ENCODE peak calls at places on chromosomes 3 and 15, in nine cellular contexts. Z, H, X, F, E, U, S, J and Y are unnamed samples.

GRCh38 chr15:67805871-67806538 is 19.3 kb upstream of the SKOR1 start:
- DNase-seq in X (no peak), H (no peak), Z (no peak), U (no peak), J (no peak), S (no peak), F (no peak), E (no peak), Y (no peak)

GRCh38 chr15:52528465-52529288 is at the start of gene MYO5A:
- DNase-seq in S (peak; percentile 63), E (peak; percentile 93), F (peak; percentile 84), U (peak; percentile 65), X (peak; percentile 78), H (peak; percentile 63), Z (peak; percentile 40), J (peak; percentile 71), Y (peak; percentile 74)

GRCh38 chr15:101028772-101029438 is 109.7 kb downstream of the LRRK1 start:
- DNase-seq in Z (no peak), S (no peak), U (no peak), E (peak; percentile 52), F (no peak), J (no peak), H (no peak), X (no peak), Y (no peak)

GRCh38 chr3:105022813-105023212 is 343.9 kb upstream of the ALCAM start:
- DNase-seq in Z (no peak), U (no peak), H (no peak), X (no peak), S (no peak), E (no peak), F (no peak), J (no peak), Y (no peak)

GRCh38 chr3:99625643-99626414 is 12.6 kb upstream of the COL8A1 start:
- DNase-seq in E (no peak), J (no peak), H (no peak), F (peak; percentile 32), S (no peak), Z (no peak), U (peak; percentile 72), X (no peak), Y (no peak)

GRCh38 chr3:196537319-196537984 is 22.3 kb upstream of the SMCO1 start:
- DNase-seq in X (peak; percentile 48), F (no peak), J (peak; percentile 52), E (no peak), S (peak; percentile 14), H (no peak), U (no peak), Z (no peak), Y (peak; percentile 74)

GRCh38 chr3:108416111-108416869 is 94.1 kb downstream of the MYH15 start:
- DNase-seq in J (no peak), S (no peak), E (no peak), U (peak; percentile 9), F (no peak), H (no peak), X (no peak), Z (peak; percentile 22), Y (no peak)

GRCh38 chr15:92392966-92393286 is 755 bp upstream of the ST8SIA2 start:
- DNase-seq in S (no peak), Z (no peak), E (no peak), H (no peak), U (no peak), J (no peak), X (no peak), F (no peak), Y (no peak)

GRCh38 chr15:48481802-48482201 is 150.6 kb downstream of the DUT start:
- DNase-seq in F (no peak), E (no peak), Z (peak; percentile 29), X (no peak), J (no peak), S (no peak), U (peak; percentile 72), H (no peak), Y (no peak)

GRCh38 chr3:95028688-95029087 is 965.8 kb downstream of the NSUN3 start:
- DNase-seq in Z (no peak), E (no peak), J (no peak), H (no peak), F (no peak), X (no peak), U (no peak), S (no peak), Y (no peak)

GRCh38 chr3:142154186-142154585 is 4.8 kb upstream of the TFDP2 start:
- DNase-seq in Z (no peak), F (no peak), H (no peak), U (no peak), J (no peak), X (no peak), S (no peak), E (no peak), Y (no peak)

GRCh38 chr15:62362608-62363007 is 197.5 kb upstream of the C2CD4B start:
- DNase-seq in H (peak; percentile 14), S (no peak), X (no peak), U (peak; percentile 12), Z (peak; percentile 83), J (no peak), E (no peak), F (peak; percentile 35), Y (no peak)

GRCh38 chr3:50635066-50635465 is 18.1 kb downstream of the MAPKAPK3 start:
- DNase-seq in E (no peak), X (no peak), J (no peak), H (no peak), Z (no peak), U (no peak), S (no peak), F (no peak), Y (no peak)

GRCh38 chr3:58188173-58188564 is 22.6 kb downstream of the DNASE1L3 start:
- DNase-seq in U (no peak), E (peak; percentile 52), S (no peak), X (no peak), F (peak; percentile 95), H (no peak), J (no peak), Z (no peak), Y (no peak)

GRCh38 chr3:133568294-133569014 is 5.0 kb upstream of the CDV3 start:
- DNase-seq in S (no peak), U (peak; percentile 89), J (no peak), E (no peak), H (peak; percentile 84), X (no peak), Z (peak; percentile 96), F (peak; percentile 93), Y (no peak)

GRCh38 chr3:12506201-12506600 is 21.9 kb downstream of the TSEN2 start:
- DNase-seq in Z (no peak), U (no peak), X (no peak), H (no peak), J (no peak), E (no peak), S (no peak), F (no peak), Y (no peak)

GRCh38 chr15:79956354-79956939 is 14.5 kb downstream of the BCL2A1 start:
- DNase-seq in E (no peak), U (no peak), X (no peak), F (no peak), S (no peak), H (no peak), J (no peak), Z (no peak), Y (no peak)

GRCh38 chr3:23202203-23202920 is 765 bp upstream of the UBE2E2 start:
- DNase-seq in X (no peak), Z (peak; percentile 15), F (peak; percentile 40), J (peak; percentile 6), S (no peak), U (peak; percentile 17), H (peak; percentile 5), E (no peak), Y (no peak)

GRCh38 chr3:186193534-186194450 is 84.9 kb upstream of the ETV5 start:
- DNase-seq in F (no peak), S (peak; percentile 58), E (no peak), J (no peak), U (no peak), Z (no peak), H (no peak), X (no peak), Y (no peak)

GRCh38 chr3:169811606-169812123 is 1.0 kb upstream of the LRRIQ4 start:
- DNase-seq in E (no peak), H (peak; percentile 71), Z (peak; percentile 67), U (peak; percentile 78), S (peak; percentile 83), F (peak; percentile 78), J (no peak), X (no peak), Y (no peak)

GRCh38 chr3:11699083-11699427 is 55.3 kb upstream of the VGLL4 start:
- DNase-seq in E (no peak), F (no peak), X (no peak), S (no peak), J (no peak), U (peak; percentile 72), H (no peak), Z (peak; percentile 68), Y (no peak)

GRCh38 chr3:25534007-25534406 is 105.9 kb downstream of the RARB start:
- DNase-seq in J (no peak), Z (no peak), X (no peak), H (no peak), S (no peak), U (no peak), E (no peak), F (no peak), Y (no peak)

GRCh38 chr3:187318819-187319616 is 27.5 kb upstream of the MASP1 start:
- DNase-seq in S (peak; percentile 71), Z (peak; percentile 44), H (peak; percentile 54), J (peak; percentile 7), E (no peak), U (peak; percentile 76), F (peak; percentile 57), X (peak; percentile 34), Y (no peak)

GRCh38 chr15:74616020-74616939 is 644 bp downstream of the CLK3 start:
- DNase-seq in F (peak; percentile 80), Z (peak; percentile 28), H (peak; percentile 42), E (peak; percentile 94), J (peak; percentile 53), U (peak; percentile 63), X (peak; percentile 37), S (peak; percentile 11), Y (peak; percentile 57)

GRCh38 chr3:24454862-24455261 is 39.8 kb downstream of the THRB start:
- DNase-seq in U (no peak), Z (no peak), J (no peak), F (no peak), H (no peak), E (no peak), X (no peak), S (no peak), Y (no peak)

GRCh38 chr15:74369756-74370155 is 2.3 kb upstream of the CYP11A1 start:
- DNase-seq in S (no peak), E (no peak), J (no peak), U (no peak), H (no peak), Z (no peak), X (no peak), F (no peak), Y (no peak)

GRCh38 chr15:80026754-80027153 is 32.7 kb upstream of the ZFAND6 start:
- DNase-seq in J (no peak), H (no peak), S (no peak), X (no peak), U (no peak), E (no peak), F (peak; percentile 28), Z (no peak), Y (no peak)

GRCh38 chr3:35641920-35642532 is 2.7 kb downstream of the ARPP21 start:
- DNase-seq in F (no peak), J (no peak), Z (no peak), E (no peak), S (no peak), X (no peak), U (no peak), H (no peak), Y (no peak)

GRCh38 chr3:126555795-126556636 is 2.7 kb downstream of the C3orf22 start:
- DNase-seq in Z (no peak), X (no peak), H (no peak), S (no peak), U (no peak), J (no peak), E (peak; percentile 55), F (no peak), Y (no peak)

GRCh38 chr3:100482181-100482580 is 10.2 kb upstream of the TMEM45A start:
- DNase-seq in S (no peak), U (no peak), X (no peak), H (no peak), F (no peak), E (no peak), J (no peak), Z (no peak), Y (no peak)

GRCh38 chr3:124767691-124768090 is 37.4 kb downstream of the UMPS start:
- DNase-seq in H (no peak), E (no peak), J (no peak), Z (no peak), S (no peak), F (no peak), X (no peak), U (no peak), Y (no peak)